ENCODE peak calls at places on chromosomes 7 and 10, in four cellular contexts. W is Peyer's patch, L is tibial artery, Y is upper lobe of right lung. S is an unnamed sample. For H3K4me1, the result is how much of the 10 kb centered on the place peaks cover.

GRCh38 chr10:132774905-132775863 is 10.8 kb downstream of the NKX6-2 start:
- DNase-seq in Y (no peak), W (peak), L (no peak), S (no peak)

GRCh38 chr10:79411546-79412495 is 33.6 kb downstream of the ZCCHC24 start:
- DNase-seq in W (no peak), Y (no peak), L (no peak), S (no peak)

GRCh38 chr7:131235489-131236317 is 92.0 kb upstream of the MKLN1 start:
- DNase-seq in Y (no peak), L (peak), W (peak), S (peak)

GRCh38 chr7:28298870-28299484 is 113.3 kb upstream of the CREB5 start:
- DNase-seq in L (no peak), Y (no peak), W (no peak), S (no peak)

GRCh38 chr7:139702811-139703467 is 74.9 kb downstream of the HIPK2 start:
- DNase-seq in W (peak), Y (no peak), L (no peak), S (no peak)

GRCh38 chr7:47672267-47672920 is 90.5 kb upstream of the TNS3 start:
- DNase-seq in L (no peak), W (no peak), Y (no peak), S (no peak)

GRCh38 chr7:1961776-1962276 is 270.9 kb downstream of the MAD1L1 start:
- DNase-seq in W (no peak), L (no peak), Y (no peak), S (peak)

GRCh38 chr10:75187961-75188426 is 22.6 kb upstream of the VDAC2 start:
- DNase-seq in W (peak), Y (no peak), L (no peak), S (peak)

GRCh38 chr10:110507303-110507702 is 9.6 kb downstream of the DUSP5 start:
- DNase-seq in W (no peak), Y (no peak), L (no peak), S (no peak)
- H3K4me1 ChIP-seq in W (under half), Y (half or more), L (under half), S (under half)

GRCh38 chr7:128310499-128310898 is 33.2 kb downstream of the RBM28 start:
- DNase-seq in Y (no peak), W (no peak), L (no peak), S (no peak)

GRCh38 chr7:128309124-128309523 is 34.6 kb downstream of the RBM28 start:
- DNase-seq in W (no peak), Y (no peak), L (no peak), S (no peak)

GRCh38 chr7:128304212-128304611 is 39.5 kb downstream of the RBM28 start:
- DNase-seq in Y (no peak), W (no peak), L (no peak), S (no peak)

GRCh38 chr7:128309921-128310320 is 33.8 kb downstream of the RBM28 start:
- DNase-seq in W (no peak), Y (no peak), L (no peak), S (no peak)

DNA sequence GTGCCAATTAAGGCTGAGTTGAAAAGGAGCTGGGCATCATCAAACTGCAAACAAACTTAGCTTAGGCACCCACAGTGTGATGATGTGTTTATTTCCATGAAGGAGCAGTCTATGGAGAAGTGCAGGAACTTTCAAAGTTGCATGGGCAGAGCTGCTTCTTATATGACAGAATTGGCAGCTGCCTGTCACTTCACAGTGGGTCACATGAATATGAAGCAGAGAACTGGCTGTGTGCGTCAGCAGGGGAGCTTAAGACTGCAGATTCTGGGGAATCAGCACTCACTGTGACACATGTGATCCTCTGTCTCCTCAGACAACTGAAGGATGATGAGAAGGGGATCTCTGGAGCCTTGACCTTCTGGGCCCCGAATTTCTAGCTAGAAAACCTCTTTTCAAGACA is 36.6 kb downstream of the RBM28 start:
- DNase-seq in L (no peak), W (no peak), Y (no peak), S (no peak)
- H3K4me1 ChIP-seq in L (under half), W (under half), Y (under half), S (under half)

GRCh38 chr7:135121868-135122267 is 26.0 kb upstream of the TMEM140 start:
- DNase-seq in Y (no peak), L (no peak), W (no peak), S (no peak)
- H3K4me1 ChIP-seq in Y (under half), L (under half), W (under half), S (under half)

GRCh38 chr7:158861004-158861787 is 4.8 kb downstream of the DYNC2I1 start:
- DNase-seq in Y (no peak), L (no peak), W (no peak), S (no peak)

GRCh38 chr7:158863611-158864506 is 7.5 kb downstream of the DYNC2I1 start:
- DNase-seq in Y (peak), L (peak), W (peak), S (peak)

GRCh38 chr7:158864507-158864820 is 8.1 kb downstream of the DYNC2I1 start:
- DNase-seq in Y (no peak), L (no peak), W (no peak), S (no peak)

GRCh38 chr7:158860394-158860793 is 4.0 kb downstream of the DYNC2I1 start:
- DNase-seq in W (no peak), Y (no peak), L (no peak), S (no peak)

DNA sequence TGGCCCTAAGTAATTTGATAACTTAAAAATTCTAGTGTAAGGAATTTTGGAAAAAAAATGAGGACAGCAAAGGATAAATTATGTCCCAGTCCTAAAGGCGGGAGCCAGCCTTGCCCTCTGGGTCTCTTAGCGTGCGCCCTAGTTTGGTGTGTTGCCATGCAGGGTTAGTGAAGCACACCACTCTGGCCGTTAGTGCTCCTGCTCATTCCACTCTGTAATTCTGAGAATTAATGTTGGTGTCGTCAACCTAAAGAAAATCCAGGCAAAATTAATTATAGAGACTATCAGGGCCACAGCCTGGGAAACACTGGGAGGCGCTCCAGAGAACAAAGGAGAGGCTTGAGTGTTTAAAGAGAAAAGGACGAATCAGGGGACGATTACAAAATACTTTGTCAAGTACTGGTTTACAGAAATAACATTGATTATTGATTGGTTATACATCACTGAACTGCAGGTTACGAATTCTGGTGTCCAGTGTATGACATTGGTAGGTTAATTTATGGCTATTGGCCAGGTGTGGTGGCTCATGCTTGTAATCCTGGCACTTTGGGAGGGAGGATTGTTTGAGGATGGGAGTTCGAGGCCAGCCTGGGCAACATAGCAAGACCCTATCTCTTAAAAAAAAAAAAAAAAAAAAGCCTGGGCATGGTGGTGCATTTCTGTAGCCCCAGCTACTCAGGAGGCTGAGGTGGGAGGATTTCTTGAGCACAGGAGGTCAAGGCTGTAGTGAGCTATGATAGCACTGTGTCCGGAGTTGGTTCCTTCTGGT is 5.8 kb downstream of the DYNC2I1 start:
- DNase-seq in Y (no peak), W (no peak), L (no peak), S (no peak)
- H3K4me1 ChIP-seq in Y (under half), W (under half), L (under half), S (under half)

DNA sequence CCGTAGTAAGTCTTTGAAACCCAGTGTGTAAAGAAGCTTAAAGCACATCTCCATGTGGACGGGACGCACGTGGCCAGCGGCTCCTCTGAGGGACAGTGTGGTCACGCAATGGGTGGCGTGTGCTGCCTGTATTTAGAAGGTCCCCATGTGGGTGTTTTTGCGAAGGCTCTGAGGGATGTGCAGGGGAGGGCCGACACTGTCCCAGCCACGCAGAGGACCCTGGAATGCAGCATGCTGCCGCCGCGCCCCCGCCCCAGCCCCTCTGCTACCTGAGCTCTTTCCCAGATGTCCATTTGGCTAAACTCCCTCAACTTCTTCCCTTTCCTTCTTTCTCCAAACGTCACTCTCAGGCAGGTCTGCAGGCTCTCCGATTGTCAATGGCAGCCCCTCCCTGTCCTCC is 8.8 kb downstream of the PFKP start:
- DNase-seq in L (no peak), Y (no peak), W (no peak), S (no peak)
- H3K4me1 ChIP-seq in L (under half), Y (under half), W (under half), S (under half)

S was measured in CD8-positive, alpha-beta memory T cell.